ENCODE peak calls at places on chromosomes 3 and 15, in seven cellular contexts. P, D, M, A, J, E and F are unnamed samples.

GRCh38 chr3:167978071-167978470 is 117.7 kb downstream of the GOLIM4 start:
- DNase-seq in P (no peak), J (no peak), M (no peak), A (no peak), E (peak), D (no peak), F (no peak)

GRCh38 chr15:75577401-75578205 is 1.5 kb downstream of the PTPN9 start:
- DNase-seq in J (no peak), M (no peak), D (no peak), A (no peak), E (no peak), P (peak), F (peak)

GRCh38 chr3:108124337-108125150 is 33.7 kb upstream of the CD47 start:
- DNase-seq in P (no peak), A (peak), E (no peak), D (peak), J (no peak), M (no peak), F (peak)

GRCh38 chr15:99414755-99415731 is 150.7 kb upstream of the MEF2A start:
- DNase-seq in M (no peak), A (no peak), E (no peak), P (peak), J (peak), D (no peak), F (no peak)

GRCh38 chr3:129673012-129673411 is 66.5 kb upstream of the PLXND1 start:
- DNase-seq in P (no peak), A (no peak), E (no peak), M (no peak), D (no peak), J (no peak), F (no peak)

GRCh38 chr3:17643691-17644090 is 98.7 kb downstream of the TBC1D5 start:
- DNase-seq in E (no peak), P (peak), J (no peak), M (no peak), D (no peak), A (no peak), F (no peak)

GRCh38 chr15:82964890-82965289 is 12.4 kb upstream of the HOMER2 start:
- DNase-seq in E (no peak), M (no peak), D (no peak), A (no peak), P (no peak), J (no peak), F (no peak)

GRCh38 chr3:188956839-188957489 is 214.8 kb upstream of the TPRG1 start:
- DNase-seq in M (no peak), A (no peak), P (peak), D (no peak), E (peak), J (peak), F (peak)

GRCh38 chr15:78037779-78038305 is 39.7 kb downstream of the TBC1D2B start:
- DNase-seq in D (no peak), M (no peak), J (no peak), A (no peak), P (no peak), E (no peak), F (no peak)

GRCh38 chr3:178255315-178255714 is 280.9 kb upstream of the KCNMB2 start:
- DNase-seq in A (no peak), P (peak), J (no peak), E (no peak), M (no peak), D (no peak), F (no peak)